ENCODE peak calls at places on chromosomes 5 and 9, in eight cellular contexts. One of them, this sample, is unnamed.

GRCh38 chr5:91381774-91382492 is 1.2 kb downstream of the ARRDC3 start:
- DNase-seq in A549: peak
- DNase-seq in COR-L47: peak
- DNase-seq in posterior vena cava: peak
- DNase-seq in germinal center: peak
- DNase-seq in AG08396: peak
- DNase-seq in ELF-1: peak
- DNase-seq in kidney glomerular epithelial cell: peak
- DNase-seq in this sample: peak

GRCh38 chr9:124020520-124021384 is 9.2 kb downstream of the LHX2 start:
- DNase-seq in kidney glomerular epithelial cell: no peak
- DNase-seq in ELF-1: peak
- DNase-seq in AG08396: no peak
- DNase-seq in germinal center: peak
- DNase-seq in A549: no peak
- DNase-seq in COR-L47: no peak
- DNase-seq in posterior vena cava: no peak
- DNase-seq in this sample: peak

GRCh38 chr9:70144131-70144503 is 100.5 kb downstream of the MAMDC2 start:
- DNase-seq in germinal center: no peak
- DNase-seq in posterior vena cava: no peak
- DNase-seq in ELF-1: no peak
- DNase-seq in AG08396: no peak
- DNase-seq in A549: no peak
- DNase-seq in COR-L47: no peak
- DNase-seq in kidney glomerular epithelial cell: no peak
- DNase-seq in this sample: no peak

GRCh38 chr9:72872718-72873117 is 80.1 kb downstream of the ALDH1A1 start:
- DNase-seq in posterior vena cava: no peak
- DNase-seq in COR-L47: no peak
- DNase-seq in ELF-1: no peak
- DNase-seq in germinal center: no peak
- DNase-seq in A549: no peak
- DNase-seq in kidney glomerular epithelial cell: peak
- DNase-seq in AG08396: no peak
- DNase-seq in this sample: peak

GRCh38 chr5:14199902-14200301 is 56.8 kb downstream of the TRIO start:
- DNase-seq in posterior vena cava: no peak
- DNase-seq in ELF-1: no peak
- DNase-seq in kidney glomerular epithelial cell: no peak
- DNase-seq in germinal center: no peak
- DNase-seq in A549: no peak
- DNase-seq in COR-L47: peak
- DNase-seq in AG08396: no peak
- DNase-seq in this sample: no peak

GRCh38 chr9:88017086-88017485 is 42.8 kb upstream of the CDK20 start:
- DNase-seq in posterior vena cava: no peak
- DNase-seq in AG08396: no peak
- DNase-seq in germinal center: no peak
- DNase-seq in kidney glomerular epithelial cell: no peak
- DNase-seq in COR-L47: no peak
- DNase-seq in A549: no peak
- DNase-seq in ELF-1: no peak
- DNase-seq in this sample: no peak

GRCh38 chr5:1789838-1790462 is 9.7 kb downstream of the MRPL36 start:
- DNase-seq in posterior vena cava: peak
- DNase-seq in A549: no peak
- DNase-seq in kidney glomerular epithelial cell: no peak
- DNase-seq in germinal center: no peak
- DNase-seq in ELF-1: no peak
- DNase-seq in AG08396: peak
- DNase-seq in COR-L47: no peak
- DNase-seq in this sample: no peak

GRCh38 chr9:318646-319045 is 104.0 kb downstream of the DOCK8 start:
- DNase-seq in AG08396: no peak
- DNase-seq in kidney glomerular epithelial cell: no peak
- DNase-seq in posterior vena cava: no peak
- DNase-seq in A549: no peak
- DNase-seq in COR-L47: no peak
- DNase-seq in germinal center: no peak
- DNase-seq in ELF-1: no peak
- DNase-seq in this sample: no peak

GRCh38 chr5:96434201-96434645 is 1.2 kb upstream of the PCSK1 start:
- DNase-seq in kidney glomerular epithelial cell: peak
- DNase-seq in ELF-1: peak
- DNase-seq in A549: peak
- DNase-seq in germinal center: no peak
- DNase-seq in AG08396: peak
- DNase-seq in COR-L47: peak
- DNase-seq in posterior vena cava: peak
- DNase-seq in this sample: peak

GRCh38 chr9:128103589-128103962 is 24.0 kb downstream of the PTGES2 start:
- DNase-seq in ELF-1: peak
- DNase-seq in posterior vena cava: no peak
- DNase-seq in germinal center: no peak
- DNase-seq in COR-L47: no peak
- DNase-seq in kidney glomerular epithelial cell: no peak
- DNase-seq in AG08396: no peak
- DNase-seq in A549: no peak
- DNase-seq in this sample: peak

GRCh38 chr9:134863306-134863902 is 17.2 kb upstream of the FCN2 start:
- DNase-seq in posterior vena cava: no peak
- DNase-seq in ELF-1: no peak
- DNase-seq in AG08396: no peak
- DNase-seq in COR-L47: no peak
- DNase-seq in A549: no peak
- DNase-seq in germinal center: no peak
- DNase-seq in kidney glomerular epithelial cell: no peak
- DNase-seq in this sample: no peak

GRCh38 chr5:10684303-10685086 is 76.5 kb downstream of the DAP start:
- DNase-seq in kidney glomerular epithelial cell: no peak
- DNase-seq in COR-L47: no peak
- DNase-seq in AG08396: no peak
- DNase-seq in ELF-1: no peak
- DNase-seq in germinal center: no peak
- DNase-seq in A549: no peak
- DNase-seq in posterior vena cava: no peak
- DNase-seq in this sample: peak

GRCh38 chr5:151675956-151676712 is 10.6 kb downstream of the SPARC start:
- DNase-seq in COR-L47: no peak
- DNase-seq in germinal center: no peak
- DNase-seq in AG08396: no peak
- DNase-seq in A549: no peak
- DNase-seq in kidney glomerular epithelial cell: no peak
- DNase-seq in ELF-1: no peak
- DNase-seq in posterior vena cava: no peak
- DNase-seq in this sample: no peak

GRCh38 chr9:112175796-112176315 is 759 bp upstream of the SUSD1 start:
- DNase-seq in germinal center: no peak
- DNase-seq in AG08396: no peak
- DNase-seq in kidney glomerular epithelial cell: no peak
- DNase-seq in ELF-1: peak
- DNase-seq in posterior vena cava: no peak
- DNase-seq in A549: peak
- DNase-seq in COR-L47: no peak
- DNase-seq in this sample: no peak

GRCh38 chr5:141876628-141877477 is 1.4 kb downstream of the PCDH1 start:
- DNase-seq in ELF-1: peak
- DNase-seq in A549: peak
- DNase-seq in posterior vena cava: peak
- DNase-seq in germinal center: no peak
- DNase-seq in AG08396: no peak
- DNase-seq in COR-L47: peak
- DNase-seq in kidney glomerular epithelial cell: no peak
- DNase-seq in this sample: peak

GRCh38 chr9:303502-303901 is 88.8 kb downstream of the DOCK8 start:
- DNase-seq in posterior vena cava: no peak
- DNase-seq in A549: no peak
- DNase-seq in ELF-1: no peak
- DNase-seq in germinal center: no peak
- DNase-seq in COR-L47: no peak
- DNase-seq in kidney glomerular epithelial cell: no peak
- DNase-seq in AG08396: no peak
- DNase-seq in this sample: no peak

GRCh38 chr5:149181702-149182101 is 40.4 kb downstream of the ABLIM3 start:
- DNase-seq in posterior vena cava: no peak
- DNase-seq in COR-L47: no peak
- DNase-seq in ELF-1: no peak
- DNase-seq in kidney glomerular epithelial cell: no peak
- DNase-seq in A549: no peak
- DNase-seq in germinal center: no peak
- DNase-seq in AG08396: no peak
- DNase-seq in this sample: no peak

GRCh38 chr5:139745121-139745799 is 50.3 kb upstream of the PSD2 start:
- DNase-seq in A549: peak
- DNase-seq in ELF-1: peak
- DNase-seq in posterior vena cava: peak
- DNase-seq in kidney glomerular epithelial cell: peak
- DNase-seq in germinal center: no peak
- DNase-seq in AG08396: peak
- DNase-seq in COR-L47: peak
- DNase-seq in this sample: peak

GRCh38 chr5:126544087-126544740 is 50.8 kb downstream of the ALDH7A1 start:
- DNase-seq in AG08396: peak
- DNase-seq in A549: peak
- DNase-seq in COR-L47: peak
- DNase-seq in germinal center: peak
- DNase-seq in posterior vena cava: no peak
- DNase-seq in ELF-1: peak
- DNase-seq in kidney glomerular epithelial cell: peak
- DNase-seq in this sample: peak

GRCh38 chr5:79792518-79792917 is 102.9 kb downstream of the CMYA5 start:
- DNase-seq in germinal center: no peak
- DNase-seq in AG08396: no peak
- DNase-seq in ELF-1: no peak
- DNase-seq in kidney glomerular epithelial cell: no peak
- DNase-seq in COR-L47: no peak
- DNase-seq in posterior vena cava: no peak
- DNase-seq in A549: no peak
- DNase-seq in this sample: no peak

GRCh38 chr5:132498152-132498551 is 7.6 kb upstream of the IRF1 start:
- DNase-seq in kidney glomerular epithelial cell: peak
- DNase-seq in AG08396: peak
- DNase-seq in posterior vena cava: no peak
- DNase-seq in COR-L47: no peak
- DNase-seq in germinal center: no peak
- DNase-seq in A549: peak
- DNase-seq in ELF-1: no peak
- DNase-seq in this sample: no peak

GRCh38 chr9:19431361-19432171 is 22.8 kb downstream of the ACER2 start:
- DNase-seq in posterior vena cava: peak
- DNase-seq in COR-L47: no peak
- DNase-seq in germinal center: no peak
- DNase-seq in ELF-1: no peak
- DNase-seq in A549: no peak
- DNase-seq in kidney glomerular epithelial cell: no peak
- DNase-seq in AG08396: no peak
- DNase-seq in this sample: no peak

GRCh38 chr5:91928751-91929521 is 545.8 kb upstream of the ARRDC3 start:
- DNase-seq in germinal center: peak
- DNase-seq in A549: peak
- DNase-seq in ELF-1: no peak
- DNase-seq in COR-L47: peak
- DNase-seq in AG08396: peak
- DNase-seq in kidney glomerular epithelial cell: peak
- DNase-seq in posterior vena cava: no peak
- DNase-seq in this sample: peak

GRCh38 chr9:128120741-128121465 is 6.6 kb downstream of the PTGES2 start:
- DNase-seq in A549: no peak
- DNase-seq in COR-L47: no peak
- DNase-seq in ELF-1: no peak
- DNase-seq in germinal center: no peak
- DNase-seq in kidney glomerular epithelial cell: no peak
- DNase-seq in AG08396: no peak
- DNase-seq in posterior vena cava: peak
- DNase-seq in this sample: no peak

GRCh38 chr5:96476654-96477053 is 43.6 kb upstream of the PCSK1 start:
- DNase-seq in kidney glomerular epithelial cell: no peak
- DNase-seq in A549: no peak
- DNase-seq in ELF-1: no peak
- DNase-seq in posterior vena cava: no peak
- DNase-seq in COR-L47: no peak
- DNase-seq in AG08396: peak
- DNase-seq in germinal center: no peak
- DNase-seq in this sample: no peak

GRCh38 chr5:125112196-125112595 is 365.8 kb upstream of the ZNF608 start:
- DNase-seq in ELF-1: no peak
- DNase-seq in kidney glomerular epithelial cell: no peak
- DNase-seq in COR-L47: no peak
- DNase-seq in AG08396: no peak
- DNase-seq in A549: no peak
- DNase-seq in germinal center: no peak
- DNase-seq in posterior vena cava: no peak
- DNase-seq in this sample: no peak

GRCh38 chr5:88889165-88890069 is 6.4 kb upstream of the MEF2C start:
- DNase-seq in ELF-1: peak
- DNase-seq in A549: no peak
- DNase-seq in kidney glomerular epithelial cell: no peak
- DNase-seq in germinal center: peak
- DNase-seq in posterior vena cava: peak
- DNase-seq in AG08396: peak
- DNase-seq in COR-L47: peak
- DNase-seq in this sample: peak